ENCODE peak calls at places on chromosome 11, in six cellular contexts. One of them, this sample, is unnamed.

GRCh38 chr11:118620529-118621070 is 13.2 kb downstream of the PHLDB1 start:
- DNase-seq in M059J: peak; percentile 54
- DNase-seq in Kasumi-1: no peak
- DNase-seq in fibroblast of lung: no peak
- DNase-seq in ovary: no peak
- DNase-seq in NCI-H1092: no peak
- DNase-seq in this sample: peak; percentile 68

GRCh38 chr11:60951611-60951908 is 416 bp downstream of the SLC15A3 start:
- DNase-seq in M059J: no peak
- DNase-seq in Kasumi-1: no peak
- DNase-seq in fibroblast of lung: no peak
- DNase-seq in ovary: no peak
- DNase-seq in NCI-H1092: no peak
- DNase-seq in this sample: no peak

GRCh38 chr11:45079075-45079444 is 67.4 kb upstream of the PRDM11 start:
- DNase-seq in M059J: no peak
- DNase-seq in Kasumi-1: peak; percentile 78
- DNase-seq in fibroblast of lung: no peak
- DNase-seq in ovary: no peak
- DNase-seq in NCI-H1092: no peak
- DNase-seq in this sample: no peak

GRCh38 chr11:85791326-85791990 is 19.5 kb downstream of the SYTL2 start:
- DNase-seq in M059J: no peak
- DNase-seq in Kasumi-1: no peak
- DNase-seq in fibroblast of lung: peak; percentile 21
- DNase-seq in ovary: no peak
- DNase-seq in NCI-H1092: no peak
- DNase-seq in this sample: no peak

GRCh38 chr11:123384116-123384515 is 46.0 kb upstream of the GRAMD1B start:
- DNase-seq in M059J: no peak
- DNase-seq in Kasumi-1: no peak
- DNase-seq in fibroblast of lung: no peak
- DNase-seq in ovary: no peak
- DNase-seq in NCI-H1092: no peak
- DNase-seq in this sample: no peak

GRCh38 chr11:10208045-10208674 is 85.9 kb downstream of the SBF2 start:
- DNase-seq in M059J: peak; percentile 58
- DNase-seq in Kasumi-1: peak; percentile 78
- DNase-seq in fibroblast of lung: peak; percentile 74
- DNase-seq in ovary: no peak
- DNase-seq in NCI-H1092: no peak
- DNase-seq in this sample: no peak

GRCh38 chr11:120819437-120819836 is 204.5 kb upstream of the TBCEL start:
- DNase-seq in M059J: no peak
- DNase-seq in Kasumi-1: no peak
- DNase-seq in fibroblast of lung: no peak
- DNase-seq in ovary: no peak
- DNase-seq in NCI-H1092: no peak
- DNase-seq in this sample: no peak

GRCh38 chr11:117513666-117514065 is 186.0 kb downstream of the CEP164 start:
- DNase-seq in M059J: no peak
- DNase-seq in Kasumi-1: no peak
- DNase-seq in fibroblast of lung: no peak
- DNase-seq in ovary: no peak
- DNase-seq in NCI-H1092: no peak
- DNase-seq in this sample: no peak

GRCh38 chr11:73273246-73273890 is 1.2 kb downstream of the P2RY6 start:
- DNase-seq in M059J: no peak
- DNase-seq in Kasumi-1: no peak
- DNase-seq in fibroblast of lung: no peak
- DNase-seq in ovary: no peak
- DNase-seq in NCI-H1092: no peak
- DNase-seq in this sample: no peak

GRCh38 chr11:119676461-119677020 is 52.5 kb downstream of the NECTIN1 start:
- DNase-seq in M059J: peak; percentile 83
- DNase-seq in Kasumi-1: no peak
- DNase-seq in fibroblast of lung: peak; percentile 49
- DNase-seq in ovary: no peak
- DNase-seq in NCI-H1092: no peak
- DNase-seq in this sample: no peak

GRCh38 chr11:19723572-19724342 is 11.1 kb downstream of the NAV2 start:
- DNase-seq in M059J: peak; percentile 92
- DNase-seq in Kasumi-1: no peak
- DNase-seq in fibroblast of lung: peak; percentile 61
- DNase-seq in ovary: no peak
- DNase-seq in NCI-H1092: no peak
- DNase-seq in this sample: peak; percentile 65

GRCh38 chr11:1387961-1388762 is 1.6 kb upstream of the BRSK2 start:
- DNase-seq in M059J: no peak
- DNase-seq in Kasumi-1: no peak
- DNase-seq in fibroblast of lung: no peak
- DNase-seq in ovary: no peak
- DNase-seq in NCI-H1092: no peak
- DNase-seq in this sample: no peak

GRCh38 chr11:113859665-113860064 is 15.7 kb downstream of the USP28 start:
- DNase-seq in M059J: peak; percentile 7
- DNase-seq in Kasumi-1: no peak
- DNase-seq in fibroblast of lung: no peak
- DNase-seq in ovary: no peak
- DNase-seq in NCI-H1092: no peak
- DNase-seq in this sample: no peak

GRCh38 chr11:15770798-15771414 is 585.4 kb downstream of the SOX6 start:
- DNase-seq in M059J: peak; percentile 21
- DNase-seq in Kasumi-1: peak; percentile 7
- DNase-seq in fibroblast of lung: peak; percentile 59
- DNase-seq in ovary: no peak
- DNase-seq in NCI-H1092: no peak
- DNase-seq in this sample: peak; percentile 72

GRCh38 chr11:116579857-116580727 is 192.7 kb downstream of the BUD13 start:
- DNase-seq in M059J: no peak
- DNase-seq in Kasumi-1: no peak
- DNase-seq in fibroblast of lung: no peak
- DNase-seq in ovary: no peak
- DNase-seq in NCI-H1092: no peak
- DNase-seq in this sample: no peak

GRCh38 chr11:117026593-117027330 is 71.5 kb downstream of the SIK3 start:
- DNase-seq in M059J: peak; percentile 72
- DNase-seq in Kasumi-1: no peak
- DNase-seq in fibroblast of lung: peak; percentile 90
- DNase-seq in ovary: no peak
- DNase-seq in NCI-H1092: no peak
- DNase-seq in this sample: no peak

GRCh38 chr11:10038916-10039315 is 255.1 kb downstream of the SBF2 start:
- DNase-seq in M059J: no peak
- DNase-seq in Kasumi-1: no peak
- DNase-seq in fibroblast of lung: peak; percentile 36
- DNase-seq in ovary: no peak
- DNase-seq in NCI-H1092: no peak
- DNase-seq in this sample: no peak

GRCh38 chr11:39806652-39807051 is 1652.8 kb downstream of the LRRC4C start:
- DNase-seq in M059J: peak; percentile 8
- DNase-seq in Kasumi-1: no peak
- DNase-seq in fibroblast of lung: no peak
- DNase-seq in ovary: no peak
- DNase-seq in NCI-H1092: no peak
- DNase-seq in this sample: no peak